ENCODE peak calls at places on chromosome 2, in ten cellular contexts. J, U, B, Q, H, R, A, W, E and Z are unnamed samples.

GRCh38 chr2:23618696-23619530 is 233.9 kb downstream of the KLHL29 start:
- DNase-seq in J (no peak), U (no peak), B (no peak), Q (no peak), H (no peak), R (peak; percentile 41), A (no peak), W (no peak), E (no peak), Z (no peak)

GRCh38 chr2:223731503-223731902 is 105.9 kb downstream of the AP1S3 start:
- DNase-seq in J (no peak), U (no peak), B (no peak), Q (no peak), H (no peak), R (no peak), A (no peak), W (no peak), E (no peak), Z (no peak)

GRCh38 chr2:45168731-45169338 is 159.6 kb upstream of the SIX2 start:
- DNase-seq in J (no peak), U (peak; percentile 43), B (no peak), Q (no peak), H (no peak), R (no peak), A (no peak), W (peak; percentile 58), E (no peak), Z (no peak)

GRCh38 chr2:235553291-235553690 is 59.4 kb downstream of the AGAP1 start:
- DNase-seq in J (no peak), U (no peak), B (no peak), Q (peak; percentile 10), H (no peak), R (no peak), A (no peak), W (no peak), E (no peak), Z (no peak)

GRCh38 chr2:1791670-1792069 is 47.4 kb upstream of the PXDN start:
- DNase-seq in J (no peak), U (no peak), B (no peak), Q (no peak), H (no peak), R (no peak), A (no peak), W (no peak), E (no peak), Z (no peak)

GRCh38 chr2:100071350-100072043 is 70.9 kb downstream of the AFF3 start:
- DNase-seq in J (no peak), U (no peak), B (no peak), Q (no peak), H (no peak), R (no peak), A (no peak), W (no peak), E (no peak), Z (no peak)

GRCh38 chr2:230798769-230799399 is 65.9 kb upstream of the ITM2C start:
- DNase-seq in J (no peak), U (no peak), B (peak; percentile 20), Q (no peak), H (no peak), R (peak; percentile 51), A (no peak), W (no peak), E (no peak), Z (no peak)

GRCh38 chr2:229851870-229852269 is 69.9 kb downstream of the TRIP12 start:
- DNase-seq in J (no peak), U (no peak), B (no peak), Q (no peak), H (no peak), R (no peak), A (no peak), W (no peak), E (no peak), Z (no peak)

GRCh38 chr2:177242136-177242987 is 22.2 kb downstream of the NFE2L2 start:
- DNase-seq in J (no peak), U (no peak), B (no peak), Q (no peak), H (no peak), R (peak; percentile 78), A (peak; percentile 85), W (no peak), E (peak; percentile 95), Z (no peak)